ENCODE peak calls at places on chromosomes 4 and X, in four cellular contexts. P is stomach, J is IMR-90, Y is suprapubic skin. S is an unnamed sample.

GRCh38 chr4:156347412-156348075 is 393.9 kb upstream of the CTSO start:
- DNase-seq in P (no peak), J (peak), Y (no peak), S (no peak)

GRCh38 chr4:29005838-29006237 is 1714.3 kb upstream of the PCDH7 start:
- DNase-seq in P (no peak), J (no peak), Y (no peak), S (no peak)

GRCh38 chr4:183855651-183856190 is 49.4 kb upstream of the STOX2 start:
- DNase-seq in P (no peak), J (no peak), Y (no peak), S (peak)

GRCh38 chr4:123340381-123340701 is 56.3 kb upstream of the SPRY1 start:
- DNase-seq in P (no peak), J (peak), Y (no peak), S (no peak)

GRCh38 chr4:2598661-2599654 is 62.5 kb downstream of the FAM193A start:
- DNase-seq in P (no peak), J (peak), Y (no peak), S (no peak)

GRCh38 chr4:153181293-153182080 is 22.8 kb upstream of the TRIM2 start:
- DNase-seq in P (no peak), J (peak), Y (no peak), S (no peak)

GRCh38 chr4:102318526-102318925 is 26.8 kb downstream of the SLC39A8 start:
- DNase-seq in P (no peak), J (no peak), Y (no peak), S (no peak)

GRCh38 chr4:1047106-1047975 is 35.9 kb downstream of the FGFRL1 start:
- DNase-seq in P (peak), J (no peak), Y (peak), S (no peak)

GRCh38 chr4:108829981-108830492 is 67.2 kb upstream of the ETNPPL start:
- DNase-seq in P (no peak), J (no peak), Y (no peak), S (no peak)

GRCh38 chrX:123797543-123798447 is 62.1 kb upstream of the XIAP start:
- DNase-seq in P (no peak), J (no peak), Y (no peak), S (no peak)

GRCh38 chr4:3518511-3518880 is 13.7 kb downstream of the LRPAP1 start:
- DNase-seq in P (no peak), J (no peak), Y (no peak), S (no peak)

GRCh38 chr4:120293341-120293740 is 226.7 kb upstream of the MAD2L1 start:
- DNase-seq in P (no peak), J (no peak), Y (no peak), S (no peak)

GRCh38 chr4:181569553-181569952 is 673.6 kb upstream of the TENM3 start:
- DNase-seq in P (no peak), J (peak), Y (no peak), S (no peak)

GRCh38 chr4:6198768-6199343 is 1.5 kb downstream of the JAKMIP1 start:
- DNase-seq in P (no peak), J (no peak), Y (peak), S (no peak)

GRCh38 chrX:77925764-77926163 is 15.3 kb downstream of the ATP7A start:
- DNase-seq in P (no peak), J (no peak), Y (no peak), S (no peak)

GRCh38 chr4:5574386-5574785 is 134.0 kb downstream of the EVC2 start:
- DNase-seq in P (no peak), J (no peak), Y (no peak), S (no peak)

GRCh38 chrX:57929373-57929772 is 19.1 kb upstream of the ZXDA start:
- DNase-seq in P (no peak), J (peak), Y (no peak), S (no peak)

GRCh38 chr4:47668810-47669408 is 169.0 kb downstream of the CORIN start:
- DNase-seq in P (no peak), J (peak), Y (no peak), S (no peak)

GRCh38 chr4:23038626-23039245 is 346.0 kb downstream of the GBA3 start:
- DNase-seq in P (no peak), J (no peak), Y (no peak), S (no peak)

GRCh38 chrX:42098897-42099296 is 175.5 kb upstream of the CASK start:
- DNase-seq in P (no peak), J (no peak), Y (no peak), S (no peak)

GRCh38 chr4:168021666-168022065 is 70.7 kb upstream of the ANXA10 start:
- DNase-seq in P (no peak), J (peak), Y (no peak), S (no peak)

GRCh38 chrX:87961471-87961870 is 443.9 kb downstream of the KLHL4 start:
- DNase-seq in P (no peak), J (no peak), Y (no peak), S (no peak)

GRCh38 chrX:46165866-46166265 is 379.4 kb downstream of the ZNF674 start:
- DNase-seq in P (no peak), J (no peak), Y (no peak), S (no peak)

GRCh38 chrX:96407501-96407900 is 277.1 kb upstream of the DIAPH2 start:
- DNase-seq in P (no peak), J (peak), Y (no peak), S (no peak)

GRCh38 chrX:42149786-42150185 is 226.4 kb upstream of the CASK start:
- DNase-seq in P (no peak), J (no peak), Y (no peak), S (no peak)

GRCh38 chrX:23559975-23560374 is 107.3 kb upstream of the PRDX4 start:
- DNase-seq in P (no peak), J (no peak), Y (no peak), S (no peak)

GRCh38 chrX:72358313-72358712 is 52.6 kb upstream of the CITED1 start:
- DNase-seq in P (no peak), J (peak), Y (no peak), S (no peak)

GRCh38 chr4:160175064-160175643 is 1072.3 kb downstream of the RAPGEF2 start:
- DNase-seq in P (no peak), J (no peak), Y (no peak), S (no peak)

GRCh38 chr4:71189471-71189870 is 149.3 kb upstream of the SLC4A4 start:
- DNase-seq in P (no peak), J (peak), Y (no peak), S (no peak)

GRCh38 chrX:71178908-71179307 is 34.3 kb downstream of the NLGN3 start:
- DNase-seq in P (peak), J (peak), Y (no peak), S (peak)

GRCh38 chr4:184818216-184818564 is 7.6 kb downstream of the ACSL1 start:
- DNase-seq in P (no peak), J (no peak), Y (no peak), S (no peak)

DNA sequence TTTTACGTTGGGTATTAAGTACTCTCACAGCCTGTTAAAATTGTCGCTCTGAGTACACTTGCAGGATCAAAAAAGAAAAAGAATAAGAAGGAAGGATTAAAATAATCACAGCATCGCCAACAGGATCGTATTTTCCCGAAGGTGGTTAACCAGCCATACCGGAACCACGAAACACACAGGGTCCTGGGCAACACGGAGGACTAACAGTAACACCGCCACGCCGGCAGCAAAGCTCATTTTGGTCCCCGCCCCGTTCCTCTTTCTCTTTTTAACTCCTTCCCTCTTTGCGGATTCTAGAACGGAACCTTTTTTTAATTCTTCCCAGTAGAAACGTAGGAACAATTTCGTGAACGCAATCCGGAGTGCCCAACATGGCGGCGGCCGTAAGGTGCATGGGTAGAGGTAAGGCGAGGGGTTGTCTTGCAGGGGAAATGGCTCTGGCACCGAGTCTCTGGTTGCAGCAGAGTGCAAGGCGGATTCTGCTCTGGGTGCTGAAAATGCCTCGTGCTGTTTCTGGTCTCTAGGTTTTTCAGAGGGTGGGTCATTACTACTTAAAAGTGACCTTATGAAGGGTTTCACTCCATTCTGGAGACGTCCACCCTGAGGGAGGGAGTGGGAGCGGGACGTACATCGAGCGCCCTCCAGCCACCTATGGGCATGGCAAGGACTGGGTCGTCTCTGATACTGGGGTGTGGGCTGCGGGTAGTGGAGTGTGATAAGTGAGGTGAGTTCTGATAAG is at the start of gene MRPL1:
- DNase-seq in P (peak), J (peak), Y (peak), S (peak)
- TF ChIP-seq CTCF in P (no peak), J (no peak), Y (no peak), S (no peak)

GRCh38 chrX:55717521-55718497 is at the start of gene RRAGB:
- DNase-seq in P (peak), J (peak), Y (peak), S (peak)
- TF ChIP-seq POLR2A in P (no peak), J (no peak), Y (peak), S (no peak)

DNA sequence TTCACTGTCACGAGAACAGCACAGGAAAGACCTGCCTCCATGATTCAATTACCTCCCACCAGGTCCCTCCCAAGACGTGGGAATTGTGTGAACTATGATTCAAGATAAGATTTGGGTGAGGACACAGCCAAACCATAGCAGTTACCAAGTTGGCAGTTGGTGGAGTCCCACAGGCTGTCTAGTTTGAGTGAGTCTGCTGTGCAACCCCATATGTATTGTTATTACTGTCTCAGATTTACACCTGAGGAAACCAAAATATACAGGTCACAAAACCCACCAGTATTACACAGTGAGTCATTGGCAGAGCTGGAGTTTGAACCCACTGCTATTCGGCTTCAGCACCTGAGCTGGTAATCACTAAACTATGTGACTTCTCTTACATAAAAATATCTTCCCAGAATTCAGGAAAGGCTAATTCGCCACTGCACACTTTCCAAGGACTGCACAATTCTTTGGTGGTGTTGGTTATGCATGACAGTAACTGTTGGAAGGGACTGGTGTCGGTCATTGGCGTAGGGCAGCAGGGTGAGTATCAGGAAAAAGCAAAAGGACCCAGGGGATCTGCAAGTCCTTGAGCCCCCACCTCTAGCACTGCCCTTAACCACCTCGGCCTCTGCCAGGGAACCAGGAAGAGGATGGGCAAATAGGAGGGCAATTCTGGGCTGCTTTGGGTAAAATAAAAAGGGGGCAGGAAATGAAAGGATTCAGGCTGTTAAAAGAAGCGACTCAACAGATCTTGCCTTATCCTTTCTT is 110.1 kb downstream of the USP46 start:
- DNase-seq in P (no peak), J (no peak), Y (no peak), S (peak)
- H3K4me3 ChIP-seq in P (no peak), J (no peak), Y (no peak), S (no peak)

DNA sequence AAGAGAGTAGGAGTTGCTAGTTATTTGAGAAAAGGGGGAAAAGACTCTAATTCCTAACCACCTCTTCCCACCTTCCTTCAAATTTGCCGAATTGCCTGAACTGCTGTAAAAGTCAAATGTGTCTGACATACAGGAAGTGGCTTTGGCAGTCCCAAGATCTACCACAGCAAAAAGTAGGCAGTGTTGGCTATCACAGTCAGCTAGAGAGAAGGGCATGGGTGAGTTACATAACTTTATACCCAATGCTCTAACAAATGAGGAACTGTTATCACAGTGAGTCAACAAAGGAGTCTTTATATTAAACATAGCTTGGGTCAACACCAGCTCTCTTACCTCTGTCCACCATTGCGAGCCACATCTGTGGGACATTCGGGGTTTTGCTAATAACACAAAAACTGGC is 2.4 kb upstream of the MBNL3 start:
- DNase-seq in P (no peak), J (no peak), Y (no peak), S (no peak)
- TF ChIP-seq CTCF in P (no peak), J (no peak), Y (peak), S (no peak)

GRCh38 chrX:40109288-40110008 is 11.7 kb upstream of the BCOR start:
- DNase-seq in P (peak), J (peak), Y (no peak), S (no peak)

GRCh38 chrX:40107291-40108083 is 9.7 kb upstream of the BCOR start:
- DNase-seq in P (peak), J (no peak), Y (no peak), S (no peak)

GRCh38 chrX:40106677-40107290 is 9.0 kb upstream of the BCOR start:
- DNase-seq in P (no peak), J (no peak), Y (no peak), S (no peak)

GRCh38 chrX:40108084-40108958 is 10.6 kb upstream of the BCOR start:
- DNase-seq in P (peak), J (no peak), Y (no peak), S (no peak)

GRCh38 chrX:40108959-40109287 is 11.2 kb upstream of the BCOR start:
- DNase-seq in P (peak), J (peak), Y (no peak), S (no peak)
- TF ChIP-seq POLR2A in P (no peak), J (no peak), Y (no peak), S (peak)

DNA sequence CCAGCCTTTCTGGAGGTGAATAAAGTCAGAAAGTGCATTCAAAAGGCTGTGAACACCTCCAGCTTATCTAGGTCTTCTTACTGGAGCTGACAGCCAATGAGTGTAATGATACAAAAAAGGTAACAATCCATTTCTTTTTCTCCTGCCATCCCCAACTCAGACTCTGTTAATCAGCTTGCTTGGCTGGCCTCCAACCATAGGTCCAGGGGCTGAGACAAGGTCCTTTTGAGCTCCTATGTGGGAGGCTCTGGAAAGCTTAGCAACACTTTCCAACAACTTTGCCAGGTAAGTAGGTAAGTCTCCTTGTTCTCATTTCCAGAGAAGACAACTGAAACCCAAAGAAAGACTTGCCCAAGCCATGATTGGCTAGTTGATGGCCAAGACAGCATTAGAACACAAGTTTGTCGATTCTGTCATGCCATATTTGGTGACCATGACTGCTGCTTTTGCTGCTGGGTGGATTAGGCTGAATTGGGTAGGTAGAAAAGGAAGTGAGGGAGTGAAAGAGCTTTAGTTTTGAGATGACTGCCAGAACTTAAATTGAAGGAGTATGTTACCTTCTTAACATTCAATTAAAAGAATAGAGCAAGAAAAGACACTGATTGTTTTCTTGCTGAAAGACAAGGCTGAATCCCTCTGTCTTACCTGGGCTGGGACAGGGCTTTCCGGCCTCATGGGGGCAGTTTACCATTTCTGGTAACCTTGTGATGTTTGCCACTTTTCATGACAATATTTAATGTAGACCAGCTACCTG is 22.8 kb downstream of the VSIG4 start:
- DNase-seq in P (no peak), J (no peak), Y (no peak), S (no peak)
- H3K4me3 ChIP-seq in P (peak), J (no peak), Y (peak), S (peak)

DNA sequence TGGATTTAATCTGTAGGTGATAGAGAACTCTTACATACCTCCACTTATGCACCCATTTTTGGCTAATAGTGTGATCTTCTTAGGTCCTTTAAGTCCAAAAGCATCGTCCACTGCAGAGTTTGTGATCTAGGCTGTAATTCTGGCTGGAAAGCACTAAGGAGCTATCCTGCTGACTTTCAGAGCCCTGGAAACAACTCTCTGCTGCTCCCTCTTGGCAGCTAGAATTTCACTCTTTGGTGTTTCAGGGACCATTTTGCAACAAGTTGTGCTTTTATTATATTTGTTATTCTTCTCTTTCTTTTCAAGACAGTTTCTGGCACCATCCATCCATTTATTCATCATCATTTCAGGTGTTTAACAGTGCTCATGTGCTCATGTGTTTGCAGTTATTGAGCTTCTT is 130.0 kb downstream of the RBM46 start:
- DNase-seq in P (no peak), J (peak), Y (no peak), S (no peak)
- TF ChIP-seq CTCF in P (no peak), J (peak), Y (no peak), S (no peak)

GRCh38 chr4:86891785-86892638 is at the start of gene C4orf36:
- DNase-seq in P (peak), J (peak), Y (peak), S (no peak)
- TF ChIP-seq POLR2A in P (no peak), J (no peak), Y (no peak), S (no peak)

S was measured in esophagus muscularis mucosa.